ENCODE peak calls at places on chromosomes 5 and 9, in eight cellular contexts. One of them, this sample, is unnamed.

GRCh38 chr5:177327539-177328522 is 16.1 kb upstream of the MXD3 start:
- DNase-seq in cardiac muscle cell: no peak
- DNase-seq in CD4-positive, CD25-positive, alpha-beta regulatory T cell: peak
- DNase-seq in hepatocyte: no peak
- DNase-seq in substantia nigra: no peak
- DNase-seq in PC-9: no peak
- DNase-seq in ovary: no peak
- DNase-seq in A549: no peak
- DNase-seq in this sample: no peak

GRCh38 chr9:86946712-86947145 is 577 bp downstream of the GAS1 start:
- DNase-seq in cardiac muscle cell: peak
- DNase-seq in CD4-positive, CD25-positive, alpha-beta regulatory T cell: peak
- DNase-seq in hepatocyte: no peak
- DNase-seq in substantia nigra: peak
- DNase-seq in PC-9: no peak
- DNase-seq in ovary: peak
- DNase-seq in A549: peak
- DNase-seq in this sample: no peak

GRCh38 chr5:130549884-130550552 is 615.0 kb downstream of the HINT1 start:
- DNase-seq in cardiac muscle cell: no peak
- DNase-seq in CD4-positive, CD25-positive, alpha-beta regulatory T cell: no peak
- DNase-seq in hepatocyte: no peak
- DNase-seq in substantia nigra: no peak
- DNase-seq in PC-9: peak
- DNase-seq in ovary: no peak
- DNase-seq in A549: no peak
- DNase-seq in this sample: no peak

GRCh38 chr5:149262315-149262714 is 9.3 kb upstream of the AFAP1L1 start:
- DNase-seq in cardiac muscle cell: no peak
- DNase-seq in CD4-positive, CD25-positive, alpha-beta regulatory T cell: no peak
- DNase-seq in hepatocyte: no peak
- DNase-seq in substantia nigra: no peak
- DNase-seq in PC-9: no peak
- DNase-seq in ovary: no peak
- DNase-seq in A549: no peak
- DNase-seq in this sample: no peak

GRCh38 chr5:91983869-91984268 is 600.8 kb upstream of the ARRDC3 start:
- DNase-seq in cardiac muscle cell: no peak
- DNase-seq in CD4-positive, CD25-positive, alpha-beta regulatory T cell: no peak
- DNase-seq in hepatocyte: no peak
- DNase-seq in substantia nigra: no peak
- DNase-seq in PC-9: no peak
- DNase-seq in ovary: no peak
- DNase-seq in A549: no peak
- DNase-seq in this sample: no peak

GRCh38 chr9:34151398-34151797 is 24.9 kb upstream of the DCAF12 start:
- DNase-seq in cardiac muscle cell: no peak
- DNase-seq in CD4-positive, CD25-positive, alpha-beta regulatory T cell: no peak
- DNase-seq in hepatocyte: no peak
- DNase-seq in substantia nigra: no peak
- DNase-seq in PC-9: no peak
- DNase-seq in ovary: no peak
- DNase-seq in A549: no peak
- DNase-seq in this sample: no peak

GRCh38 chr5:139091439-139092156 is 106.6 kb downstream of the SIL1 start:
- DNase-seq in cardiac muscle cell: peak
- DNase-seq in CD4-positive, CD25-positive, alpha-beta regulatory T cell: no peak
- DNase-seq in hepatocyte: peak
- DNase-seq in substantia nigra: peak
- DNase-seq in PC-9: no peak
- DNase-seq in ovary: peak
- DNase-seq in A549: no peak
- DNase-seq in this sample: no peak

GRCh38 chr5:149358294-149358651 is 427 bp downstream of the PCYOX1L start:
- DNase-seq in cardiac muscle cell: peak
- DNase-seq in CD4-positive, CD25-positive, alpha-beta regulatory T cell: peak
- DNase-seq in hepatocyte: peak
- DNase-seq in substantia nigra: peak
- DNase-seq in PC-9: no peak
- DNase-seq in ovary: peak
- DNase-seq in A549: no peak
- DNase-seq in this sample: peak

GRCh38 chr9:88988796-88989641 is 2.2 kb upstream of the S1PR3 start:
- DNase-seq in cardiac muscle cell: no peak
- DNase-seq in CD4-positive, CD25-positive, alpha-beta regulatory T cell: peak
- DNase-seq in hepatocyte: no peak
- DNase-seq in substantia nigra: no peak
- DNase-seq in PC-9: peak
- DNase-seq in ovary: no peak
- DNase-seq in A549: no peak
- DNase-seq in this sample: no peak

GRCh38 chr5:134571703-134572405 is 46.4 kb downstream of the JADE2 start:
- DNase-seq in cardiac muscle cell: no peak
- DNase-seq in CD4-positive, CD25-positive, alpha-beta regulatory T cell: no peak
- DNase-seq in hepatocyte: no peak
- DNase-seq in substantia nigra: no peak
- DNase-seq in PC-9: no peak
- DNase-seq in ovary: no peak
- DNase-seq in A549: no peak
- DNase-seq in this sample: no peak
- H3K27ac ChIP-seq in cardiac muscle cell: no peak
- H3K27ac ChIP-seq in CD4-positive, CD25-positive, alpha-beta regulatory T cell: no peak
- H3K27ac ChIP-seq in hepatocyte: no peak
- H3K27ac ChIP-seq in substantia nigra: no peak
- H3K27ac ChIP-seq in PC-9: no peak
- H3K27ac ChIP-seq in ovary: no peak
- H3K27ac ChIP-seq in A549: no peak
- H3K27ac ChIP-seq in this sample: no peak

GRCh38 chr5:54080833-54081232 is 229.5 kb downstream of the ARL15 start:
- DNase-seq in cardiac muscle cell: no peak
- DNase-seq in CD4-positive, CD25-positive, alpha-beta regulatory T cell: no peak
- DNase-seq in hepatocyte: no peak
- DNase-seq in substantia nigra: no peak
- DNase-seq in PC-9: no peak
- DNase-seq in ovary: no peak
- DNase-seq in A549: no peak
- DNase-seq in this sample: no peak

GRCh38 chr5:54083851-54084250 is 226.5 kb downstream of the ARL15 start:
- DNase-seq in cardiac muscle cell: no peak
- DNase-seq in CD4-positive, CD25-positive, alpha-beta regulatory T cell: no peak
- DNase-seq in hepatocyte: no peak
- DNase-seq in substantia nigra: no peak
- DNase-seq in PC-9: no peak
- DNase-seq in ovary: no peak
- DNase-seq in A549: no peak
- DNase-seq in this sample: no peak

GRCh38 chr5:54083245-54083644 is 227.1 kb downstream of the ARL15 start:
- DNase-seq in cardiac muscle cell: no peak
- DNase-seq in CD4-positive, CD25-positive, alpha-beta regulatory T cell: no peak
- DNase-seq in hepatocyte: no peak
- DNase-seq in substantia nigra: no peak
- DNase-seq in PC-9: no peak
- DNase-seq in ovary: no peak
- DNase-seq in A549: no peak
- DNase-seq in this sample: no peak

GRCh38 chr5:54081415-54081814 is 229.0 kb downstream of the ARL15 start:
- DNase-seq in cardiac muscle cell: no peak
- DNase-seq in CD4-positive, CD25-positive, alpha-beta regulatory T cell: no peak
- DNase-seq in hepatocyte: no peak
- DNase-seq in substantia nigra: no peak
- DNase-seq in PC-9: no peak
- DNase-seq in ovary: no peak
- DNase-seq in A549: no peak
- DNase-seq in this sample: no peak
- H3K27ac ChIP-seq in cardiac muscle cell: no peak
- H3K27ac ChIP-seq in CD4-positive, CD25-positive, alpha-beta regulatory T cell: no peak
- H3K27ac ChIP-seq in hepatocyte: no peak
- H3K27ac ChIP-seq in substantia nigra: no peak
- H3K27ac ChIP-seq in PC-9: no peak
- H3K27ac ChIP-seq in ovary: no peak
- H3K27ac ChIP-seq in A549: no peak
- H3K27ac ChIP-seq in this sample: no peak

GRCh38 chr9:101435601-101436079 is at the start of gene ALDOB:
- DNase-seq in cardiac muscle cell: no peak
- DNase-seq in CD4-positive, CD25-positive, alpha-beta regulatory T cell: no peak
- DNase-seq in hepatocyte: no peak
- DNase-seq in substantia nigra: no peak
- DNase-seq in PC-9: no peak
- DNase-seq in ovary: no peak
- DNase-seq in A549: no peak
- DNase-seq in this sample: no peak

GRCh38 chr9:101440714-101441230 is 5.2 kb upstream of the ALDOB start:
- DNase-seq in cardiac muscle cell: no peak
- DNase-seq in CD4-positive, CD25-positive, alpha-beta regulatory T cell: no peak
- DNase-seq in hepatocyte: peak
- DNase-seq in substantia nigra: no peak
- DNase-seq in PC-9: no peak
- DNase-seq in ovary: no peak
- DNase-seq in A549: no peak
- DNase-seq in this sample: no peak

GRCh38 chr9:101434990-101435389 is 584 bp downstream of the ALDOB start:
- DNase-seq in cardiac muscle cell: no peak
- DNase-seq in CD4-positive, CD25-positive, alpha-beta regulatory T cell: no peak
- DNase-seq in hepatocyte: no peak
- DNase-seq in substantia nigra: no peak
- DNase-seq in PC-9: no peak
- DNase-seq in ovary: no peak
- DNase-seq in A549: no peak
- DNase-seq in this sample: no peak

GRCh38 chr9:101438523-101438922 is 2.9 kb upstream of the ALDOB start:
- DNase-seq in cardiac muscle cell: no peak
- DNase-seq in CD4-positive, CD25-positive, alpha-beta regulatory T cell: no peak
- DNase-seq in hepatocyte: no peak
- DNase-seq in substantia nigra: no peak
- DNase-seq in PC-9: no peak
- DNase-seq in ovary: no peak
- DNase-seq in A549: no peak
- DNase-seq in this sample: no peak

GRCh38 chr9:101437806-101438232 is 2.2 kb upstream of the ALDOB start:
- DNase-seq in cardiac muscle cell: no peak
- DNase-seq in CD4-positive, CD25-positive, alpha-beta regulatory T cell: no peak
- DNase-seq in hepatocyte: peak
- DNase-seq in substantia nigra: no peak
- DNase-seq in PC-9: no peak
- DNase-seq in ovary: no peak
- DNase-seq in A549: no peak
- DNase-seq in this sample: no peak
- H3K27ac ChIP-seq in cardiac muscle cell: no peak
- H3K27ac ChIP-seq in CD4-positive, CD25-positive, alpha-beta regulatory T cell: no peak
- H3K27ac ChIP-seq in hepatocyte: peak
- H3K27ac ChIP-seq in substantia nigra: no peak
- H3K27ac ChIP-seq in PC-9: no peak
- H3K27ac ChIP-seq in ovary: no peak
- H3K27ac ChIP-seq in A549: no peak
- H3K27ac ChIP-seq in this sample: no peak

GRCh38 chr9:121296213-121297127 is 28.5 kb downstream of the GSN start:
- DNase-seq in cardiac muscle cell: no peak
- DNase-seq in CD4-positive, CD25-positive, alpha-beta regulatory T cell: no peak
- DNase-seq in hepatocyte: no peak
- DNase-seq in substantia nigra: no peak
- DNase-seq in PC-9: no peak
- DNase-seq in ovary: no peak
- DNase-seq in A549: no peak
- DNase-seq in this sample: no peak
- H3K27ac ChIP-seq in cardiac muscle cell: peak
- H3K27ac ChIP-seq in CD4-positive, CD25-positive, alpha-beta regulatory T cell: no peak
- H3K27ac ChIP-seq in hepatocyte: no peak
- H3K27ac ChIP-seq in substantia nigra: peak
- H3K27ac ChIP-seq in PC-9: no peak
- H3K27ac ChIP-seq in ovary: peak
- H3K27ac ChIP-seq in A549: no peak
- H3K27ac ChIP-seq in this sample: no peak